ENCODE peak calls at places on chromosome 14, in ten cellular contexts. L is stimulated activated CD4-positive, alpha-beta T cell treated with anti-CD3 and anti-CD28 coated beads, TNF-alpha, amount 100 ng/mL, for 4 hours; K is nucleus accumbens; R is IMR-90; F is GM12891; D is kidney glomerular epithelial cell; Y is CD4-positive, alpha-beta T cell; W is A549; B is T-helper 9 cell; N is PC-3. X is an unnamed sample.
A peak's percentile ranks its signal among the peaks of the same experiment; 100 is the strongest.

GRCh38 chr14:91055016-91055415 is 5.4 kb downstream of the RPS6KA5 start:
- DNase-seq in L (no peak), K (no peak), R (no peak), F (no peak), D (no peak), Y (no peak), W (no peak), B (no peak), N (no peak), X (no peak)

GRCh38 chr14:76773188-76773885 is 12.1 kb downstream of the VASH1 start:
- DNase-seq in L (no peak), K (no peak), R (peak; percentile 82), F (no peak), D (peak; percentile 66), Y (no peak), W (peak; percentile 53), B (no peak), N (peak; percentile 80), X (peak; percentile 69)

GRCh38 chr14:57560681-57561080 is 67.0 kb upstream of the CCDC198 start:
- DNase-seq in L (no peak), K (no peak), R (no peak), F (no peak), D (peak; percentile 87), Y (no peak), W (no peak), B (no peak), N (no peak), X (peak; percentile 87)

GRCh38 chr14:80754696-80755095 is 186.8 kb downstream of the CEP128 start:
- DNase-seq in L (no peak), K (no peak), R (no peak), F (no peak), D (no peak), Y (no peak), W (no peak), B (no peak), N (no peak), X (no peak)

GRCh38 chr14:72906879-72907278 is 13.0 kb upstream of the DPF3 start:
- DNase-seq in L (no peak), K (no peak), R (no peak), F (no peak), D (no peak), Y (no peak), W (no peak), B (no peak), N (no peak), X (peak; percentile 55)

GRCh38 chr14:58455593-58456265 is 28.2 kb downstream of the KIAA0586 start:
- DNase-seq in L (no peak), K (no peak), R (peak; percentile 24), F (no peak), D (no peak), Y (no peak), W (peak; percentile 56), B (no peak), N (peak; percentile 100), X (peak; percentile 40)

GRCh38 chr14:50321009-50321660 is 9.0 kb downstream of the DMAC2L start:
- DNase-seq in L (no peak), K (peak; percentile 32), R (peak; percentile 98), F (no peak), D (peak; percentile 91), Y (peak; percentile 53), W (peak; percentile 91), B (peak; percentile 37), N (peak; percentile 97), X (peak; percentile 93)

GRCh38 chr14:60670994-60671393 is 21.7 kb upstream of the SIX1 start:
- DNase-seq in L (no peak), K (no peak), R (peak; percentile 8), F (no peak), D (no peak), Y (no peak), W (no peak), B (no peak), N (no peak), X (no peak)

GRCh38 chr14:60349663-60350365 is 100.8 kb downstream of the PPM1A start:
- DNase-seq in L (no peak), K (no peak), R (peak; percentile 56), F (peak; percentile 21), D (peak; percentile 37), Y (no peak), W (peak; percentile 58), B (no peak), N (peak; percentile 90), X (peak; percentile 44)

X was measured in kidney tubule cell.